ENCODE peak calls at places on chromosomes 3 and 15, in six cellular contexts. One of them, this sample, is unnamed.
A peak's percentile ranks its signal among the peaks of the same experiment; 100 is the strongest.

GRCh38 chr3:188929138-188929537 is 242.6 kb upstream of the TPRG1 start:
- DNase-seq in fibroblast of lung: peak; percentile 16
- DNase-seq in H9: no peak
- DNase-seq in PC-3: peak; percentile 56
- DNase-seq in GM23248: no peak
- DNase-seq in neural progenitor cell: peak; percentile 20
- DNase-seq in this sample: no peak

GRCh38 chr3:56885879-56886647 is 84.3 kb upstream of the ARHGEF3 start:
- DNase-seq in neural progenitor cell: no peak
- DNase-seq in H9: no peak
- DNase-seq in PC-3: no peak
- DNase-seq in fibroblast of lung: no peak
- DNase-seq in GM23248: no peak
- DNase-seq in this sample: no peak

GRCh38 chr3:52452570-52453221 is 1.1 kb downstream of the TNNC1 start:
- DNase-seq in GM23248: no peak
- DNase-seq in H9: peak; percentile 25
- DNase-seq in PC-3: no peak
- DNase-seq in neural progenitor cell: peak; percentile 24
- DNase-seq in fibroblast of lung: no peak
- DNase-seq in this sample: no peak

GRCh38 chr3:81419196-81419595 is 342.2 kb downstream of the GBE1 start:
- DNase-seq in GM23248: peak; percentile 55
- DNase-seq in neural progenitor cell: no peak
- DNase-seq in PC-3: peak; percentile 54
- DNase-seq in H9: no peak
- DNase-seq in fibroblast of lung: no peak
- DNase-seq in this sample: no peak

GRCh38 chr3:29609007-29609805 is 328.3 kb downstream of the RBMS3 start:
- DNase-seq in fibroblast of lung: no peak
- DNase-seq in PC-3: peak; percentile 85
- DNase-seq in H9: no peak
- DNase-seq in GM23248: no peak
- DNase-seq in neural progenitor cell: no peak
- DNase-seq in this sample: no peak

GRCh38 chr15:101170568-101171350 is 81.1 kb downstream of the CHSY1 start:
- DNase-seq in GM23248: peak; percentile 94
- DNase-seq in neural progenitor cell: no peak
- DNase-seq in fibroblast of lung: peak; percentile 87
- DNase-seq in PC-3: peak; percentile 78
- DNase-seq in H9: no peak
- DNase-seq in this sample: no peak

GRCh38 chr15:65189102-65189740 is 4.1 kb upstream of the CLPX start:
- DNase-seq in GM23248: peak; percentile 71
- DNase-seq in PC-3: peak; percentile 54
- DNase-seq in H9: peak; percentile 59
- DNase-seq in fibroblast of lung: peak; percentile 47
- DNase-seq in neural progenitor cell: peak; percentile 70
- DNase-seq in this sample: no peak

GRCh38 chr3:187088701-187089100 is 50.6 kb downstream of the RPL39L start:
- DNase-seq in H9: no peak
- DNase-seq in fibroblast of lung: no peak
- DNase-seq in neural progenitor cell: no peak
- DNase-seq in GM23248: no peak
- DNase-seq in PC-3: no peak
- DNase-seq in this sample: no peak

GRCh38 chr15:74843891-74844299 is 939 bp upstream of the ULK3 start:
- DNase-seq in PC-3: no peak
- DNase-seq in H9: no peak
- DNase-seq in neural progenitor cell: peak; percentile 24
- DNase-seq in fibroblast of lung: no peak
- DNase-seq in GM23248: no peak
- DNase-seq in this sample: no peak

GRCh38 chr3:121411554-121411953 is 134.2 kb downstream of the POLQ start:
- DNase-seq in PC-3: peak; percentile 69
- DNase-seq in fibroblast of lung: peak; percentile 10
- DNase-seq in GM23248: peak; percentile 17
- DNase-seq in H9: no peak
- DNase-seq in neural progenitor cell: no peak
- DNase-seq in this sample: no peak

GRCh38 chr3:149917124-149917667 is 53.5 kb downstream of the PFN2 start:
- DNase-seq in fibroblast of lung: no peak
- DNase-seq in GM23248: no peak
- DNase-seq in H9: no peak
- DNase-seq in PC-3: no peak
- DNase-seq in neural progenitor cell: no peak
- DNase-seq in this sample: no peak

GRCh38 chr3:88141458-88142083 is 8.2 kb upstream of the C3orf38 start:
- DNase-seq in H9: no peak
- DNase-seq in fibroblast of lung: peak; percentile 80
- DNase-seq in neural progenitor cell: no peak
- DNase-seq in GM23248: peak; percentile 77
- DNase-seq in PC-3: peak; percentile 41
- DNase-seq in this sample: no peak

GRCh38 chr15:62940359-62940754 is 102.2 kb upstream of the TPM1 start:
- DNase-seq in GM23248: no peak
- DNase-seq in PC-3: no peak
- DNase-seq in H9: no peak
- DNase-seq in fibroblast of lung: no peak
- DNase-seq in neural progenitor cell: no peak
- DNase-seq in this sample: no peak

GRCh38 chr15:48617619-48618018 is 27.9 kb downstream of the FBN1 start:
- DNase-seq in neural progenitor cell: no peak
- DNase-seq in PC-3: no peak
- DNase-seq in fibroblast of lung: peak; percentile 92
- DNase-seq in H9: no peak
- DNase-seq in GM23248: peak; percentile 75
- DNase-seq in this sample: no peak

GRCh38 chr3:11570251-11570650 is 73.5 kb downstream of the VGLL4 start:
- DNase-seq in neural progenitor cell: no peak
- DNase-seq in H9: no peak
- DNase-seq in fibroblast of lung: no peak
- DNase-seq in PC-3: no peak
- DNase-seq in GM23248: peak; percentile 52
- DNase-seq in this sample: no peak

GRCh38 chr3:33277193-33277882 is at the start of gene FBXL2:
- DNase-seq in fibroblast of lung: peak; percentile 70
- DNase-seq in PC-3: peak; percentile 87
- DNase-seq in GM23248: peak; percentile 69
- DNase-seq in H9: peak; percentile 96
- DNase-seq in neural progenitor cell: peak; percentile 96
- DNase-seq in this sample: peak; percentile 21

GRCh38 chr3:18418173-18418572 is 7.0 kb downstream of the SATB1 start:
- DNase-seq in neural progenitor cell: no peak
- DNase-seq in GM23248: no peak
- DNase-seq in PC-3: no peak
- DNase-seq in H9: no peak
- DNase-seq in fibroblast of lung: no peak
- DNase-seq in this sample: no peak
- H3K79me2 ChIP-seq in neural progenitor cell: peaks cover 13% of the 10 kb centered on the region
- H3K79me2 ChIP-seq in GM23248: peaks cover 18% of the 10 kb centered on the region
- H3K79me2 ChIP-seq in PC-3: no peaks in the 10 kb centered on the region
- H3K79me2 ChIP-seq in H9: no peaks in the 10 kb centered on the region
- H3K79me2 ChIP-seq in fibroblast of lung: no peaks in the 10 kb centered on the region
- H3K79me2 ChIP-seq in this sample: no peaks in the 10 kb centered on the region

GRCh38 chr15:81839387-81839786 is 206.4 kb downstream of the MEX3B start:
- DNase-seq in PC-3: no peak
- DNase-seq in GM23248: no peak
- DNase-seq in H9: no peak
- DNase-seq in fibroblast of lung: no peak
- DNase-seq in neural progenitor cell: no peak
- DNase-seq in this sample: no peak

GRCh38 chr15:81830520-81830919 is 215.3 kb downstream of the MEX3B start:
- DNase-seq in PC-3: no peak
- DNase-seq in fibroblast of lung: no peak
- DNase-seq in neural progenitor cell: no peak
- DNase-seq in GM23248: no peak
- DNase-seq in H9: no peak
- DNase-seq in this sample: no peak

GRCh38 chr15:81829918-81830317 is 215.9 kb downstream of the MEX3B start:
- DNase-seq in H9: no peak
- DNase-seq in PC-3: no peak
- DNase-seq in GM23248: no peak
- DNase-seq in neural progenitor cell: no peak
- DNase-seq in fibroblast of lung: no peak
- DNase-seq in this sample: no peak

DNA sequence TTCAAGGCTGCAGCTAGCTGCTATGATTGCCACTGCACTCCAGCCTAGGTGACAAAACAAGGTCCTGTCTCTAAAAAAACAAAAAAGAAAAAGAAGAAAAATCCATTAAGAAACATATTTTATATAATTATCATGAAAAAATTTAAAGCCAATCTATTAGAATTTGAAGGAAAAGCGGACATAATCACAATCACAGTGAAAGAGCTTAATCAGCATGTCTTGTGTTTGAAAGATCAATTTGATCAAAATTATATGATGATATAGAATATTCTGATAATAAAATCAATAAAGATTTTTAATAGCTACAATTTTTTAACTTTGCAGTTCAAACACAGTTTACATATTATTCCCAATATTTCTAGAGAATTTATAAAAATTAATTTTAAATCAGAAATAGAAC is 210.1 kb downstream of the MEX3B start:
- DNase-seq in neural progenitor cell: no peak
- DNase-seq in PC-3: no peak
- DNase-seq in H9: no peak
- DNase-seq in fibroblast of lung: no peak
- DNase-seq in GM23248: no peak
- DNase-seq in this sample: no peak
- H3K9ac ChIP-seq in neural progenitor cell: no peak overlapping the region
- H3K9ac ChIP-seq in PC-3: no peak overlapping the region
- H3K9ac ChIP-seq in H9: no peak overlapping the region
- H3K9ac ChIP-seq in fibroblast of lung: no peak overlapping the region
- H3K9ac ChIP-seq in GM23248: no peak overlapping the region
- H3K9ac ChIP-seq in this sample: no peak overlapping the region

DNA sequence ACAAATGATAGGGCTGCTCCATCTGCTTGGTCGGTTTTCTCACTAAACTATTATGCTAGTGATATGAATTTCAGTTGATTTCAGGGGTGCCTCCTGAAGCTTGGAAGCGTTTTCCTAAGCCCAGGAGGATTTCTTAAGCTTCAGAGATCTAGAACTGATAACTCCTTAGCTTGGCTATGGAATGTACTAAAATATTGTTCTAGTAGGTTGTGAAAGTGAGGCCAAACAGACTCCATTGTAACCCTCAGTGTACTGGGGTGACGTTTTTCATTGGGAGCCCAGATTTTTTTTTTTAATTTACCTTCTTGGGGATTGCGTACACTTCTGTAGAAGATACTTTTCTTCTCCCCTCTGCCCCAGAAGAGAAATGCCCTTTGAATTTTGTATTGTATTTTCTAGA is 17.0 kb upstream of the ST3GAL6 start:
- DNase-seq in PC-3: no peak
- DNase-seq in fibroblast of lung: no peak
- DNase-seq in neural progenitor cell: no peak
- DNase-seq in H9: no peak
- DNase-seq in GM23248: no peak
- DNase-seq in this sample: no peak
- H3K79me2 ChIP-seq in PC-3: peaks cover 29% of the 10 kb centered on the region
- H3K79me2 ChIP-seq in fibroblast of lung: no peaks in the 10 kb centered on the region
- H3K79me2 ChIP-seq in neural progenitor cell: peaks cover 3% of the 10 kb centered on the region
- H3K79me2 ChIP-seq in H9: no peaks in the 10 kb centered on the region
- H3K79me2 ChIP-seq in GM23248: no peaks in the 10 kb centered on the region
- H3K79me2 ChIP-seq in this sample: peaks cover 1% of the 10 kb centered on the region

GRCh38 chr15:40333922-40334492 is 6.7 kb downstream of the CCDC9B start:
- DNase-seq in H9: no peak
- DNase-seq in PC-3: no peak
- DNase-seq in neural progenitor cell: no peak
- DNase-seq in GM23248: no peak
- DNase-seq in fibroblast of lung: peak; percentile 75
- DNase-seq in this sample: no peak

GRCh38 chr15:40336129-40337122 is 4.3 kb downstream of the CCDC9B start:
- DNase-seq in GM23248: no peak
- DNase-seq in neural progenitor cell: peak; percentile 60
- DNase-seq in H9: peak; percentile 70
- DNase-seq in fibroblast of lung: no peak
- DNase-seq in PC-3: no peak
- DNase-seq in this sample: no peak

GRCh38 chr15:40334941-40335795 is 5.6 kb downstream of the CCDC9B start:
- DNase-seq in H9: no peak
- DNase-seq in PC-3: no peak
- DNase-seq in fibroblast of lung: no peak
- DNase-seq in neural progenitor cell: no peak
- DNase-seq in GM23248: no peak
- DNase-seq in this sample: no peak

GRCh38 chr15:40332138-40332781 is 8.5 kb downstream of the CCDC9B start:
- DNase-seq in H9: no peak
- DNase-seq in GM23248: no peak
- DNase-seq in neural progenitor cell: no peak
- DNase-seq in PC-3: no peak
- DNase-seq in fibroblast of lung: no peak
- DNase-seq in this sample: no peak

DNA sequence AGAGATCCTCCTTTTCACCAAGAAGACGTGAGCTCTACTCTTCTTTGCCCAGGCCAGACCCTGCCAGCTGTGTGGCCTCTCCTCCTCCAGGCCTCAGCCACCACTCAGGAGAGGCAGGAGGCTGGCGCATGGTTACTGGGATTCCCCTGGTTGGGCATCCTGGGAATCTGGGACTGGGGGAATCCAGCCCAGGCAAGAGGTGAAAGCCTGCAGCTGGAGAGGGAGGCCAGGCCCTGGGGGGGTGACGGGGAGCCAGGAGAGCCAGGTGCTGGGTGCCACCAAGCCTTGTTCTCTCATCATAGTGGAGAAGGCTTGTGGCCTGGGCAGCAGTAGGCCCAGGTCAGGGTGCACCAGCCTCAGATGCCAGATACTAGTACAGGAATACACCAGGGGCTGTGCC is 6.2 kb downstream of the CCDC9B start:
- DNase-seq in GM23248: no peak
- DNase-seq in H9: no peak
- DNase-seq in fibroblast of lung: no peak
- DNase-seq in neural progenitor cell: no peak
- DNase-seq in PC-3: no peak
- DNase-seq in this sample: no peak
- H3K9ac ChIP-seq in GM23248: no peak overlapping the region
- H3K9ac ChIP-seq in H9: no peak overlapping the region
- H3K9ac ChIP-seq in fibroblast of lung: no peak overlapping the region
- H3K9ac ChIP-seq in neural progenitor cell: no peak overlapping the region
- H3K9ac ChIP-seq in PC-3: no peak overlapping the region
- H3K9ac ChIP-seq in this sample: no peak overlapping the region

DNA sequence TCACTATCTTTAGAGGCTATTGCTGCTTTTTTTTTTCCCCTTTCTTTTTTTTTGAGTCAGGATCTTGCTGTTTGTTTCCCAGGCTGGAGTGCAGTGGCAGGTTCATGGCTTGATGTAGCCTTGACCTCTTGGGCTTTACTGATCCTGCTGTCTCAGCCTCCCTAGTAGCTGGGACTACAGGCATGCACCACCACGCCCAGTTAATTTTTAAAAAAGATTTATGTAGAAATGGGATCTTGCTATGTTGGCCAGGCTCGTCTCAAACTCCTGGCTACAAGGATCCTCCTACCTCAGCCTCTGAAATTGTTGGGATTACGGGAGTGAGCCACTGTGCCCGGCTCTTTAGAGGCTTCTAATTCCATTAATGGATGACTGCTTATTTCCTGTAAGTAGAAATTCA is 15.1 kb downstream of the MGA start:
- DNase-seq in PC-3: no peak
- DNase-seq in fibroblast of lung: no peak
- DNase-seq in GM23248: no peak
- DNase-seq in H9: no peak
- DNase-seq in neural progenitor cell: no peak
- DNase-seq in this sample: no peak
- H3K79me2 ChIP-seq in PC-3: peaks cover 98% of the 10 kb centered on the region
- H3K79me2 ChIP-seq in fibroblast of lung: peaks cover 25% of the 10 kb centered on the region
- H3K79me2 ChIP-seq in GM23248: peaks cover 100% of the 10 kb centered on the region
- H3K79me2 ChIP-seq in H9: peaks cover 28% of the 10 kb centered on the region
- H3K79me2 ChIP-seq in neural progenitor cell: peaks cover 100% of the 10 kb centered on the region
- H3K79me2 ChIP-seq in this sample: peaks cover 38% of the 10 kb centered on the region

This sample was measured in keratinocyte.